ENCODE peak calls at places on chromosomes 11 and 22, in eight cellular contexts. One of them, this sample, is unnamed. For H3K4me1, the result is how much of the 10 kb centered on the place peaks cover.

GRCh38 chr11:64268687-64269379 is 15.6 kb downstream of the BAD start:
- DNase-seq in right lobe of liver: peak
- DNase-seq in kidney: peak
- DNase-seq in stomach: peak
- DNase-seq in IMR-90: peak
- DNase-seq in heart left ventricle: peak
- DNase-seq in neural progenitor cell: peak
- DNase-seq in uterus: peak
- DNase-seq in this sample: no peak

GRCh38 chr11:1298695-1299492 is 10.5 kb downstream of the TOLLIP start:
- DNase-seq in stomach: peak
- DNase-seq in heart left ventricle: peak
- DNase-seq in kidney: peak
- DNase-seq in uterus: peak
- DNase-seq in right lobe of liver: peak
- DNase-seq in neural progenitor cell: peak
- DNase-seq in IMR-90: peak
- DNase-seq in this sample: no peak

GRCh38 chr11:130390071-130390758 is 38.2 kb downstream of the ADAMTS8 start:
- DNase-seq in kidney: no peak
- DNase-seq in heart left ventricle: no peak
- DNase-seq in IMR-90: peak
- DNase-seq in right lobe of liver: no peak
- DNase-seq in uterus: peak
- DNase-seq in neural progenitor cell: no peak
- DNase-seq in stomach: peak
- DNase-seq in this sample: no peak

GRCh38 chr11:111422494-111423249 is 43.6 kb upstream of the POU2AF1 start:
- DNase-seq in uterus: peak
- DNase-seq in neural progenitor cell: peak
- DNase-seq in kidney: no peak
- DNase-seq in stomach: peak
- DNase-seq in IMR-90: peak
- DNase-seq in heart left ventricle: no peak
- DNase-seq in right lobe of liver: peak
- DNase-seq in this sample: no peak

GRCh38 chr22:17742528-17742902 is 31.8 kb downstream of the BID start:
- DNase-seq in right lobe of liver: peak
- DNase-seq in uterus: peak
- DNase-seq in neural progenitor cell: peak
- DNase-seq in kidney: no peak
- DNase-seq in IMR-90: peak
- DNase-seq in stomach: peak
- DNase-seq in heart left ventricle: peak
- DNase-seq in this sample: no peak

GRCh38 chr11:70176940-70177689 is 26.0 kb upstream of the FADD start:
- DNase-seq in stomach: peak
- DNase-seq in heart left ventricle: no peak
- DNase-seq in right lobe of liver: no peak
- DNase-seq in neural progenitor cell: peak
- DNase-seq in uterus: no peak
- DNase-seq in kidney: no peak
- DNase-seq in IMR-90: no peak
- DNase-seq in this sample: no peak

GRCh38 chr11:35487532-35488078 is 37.8 kb downstream of the PAMR1 start:
- DNase-seq in right lobe of liver: no peak
- DNase-seq in neural progenitor cell: peak
- DNase-seq in stomach: no peak
- DNase-seq in kidney: no peak
- DNase-seq in IMR-90: peak
- DNase-seq in heart left ventricle: peak
- DNase-seq in uterus: peak
- DNase-seq in this sample: no peak

GRCh38 chr22:49993649-49994360 is 18.8 kb downstream of the IL17REL start:
- DNase-seq in stomach: peak
- DNase-seq in uterus: no peak
- DNase-seq in kidney: no peak
- DNase-seq in right lobe of liver: no peak
- DNase-seq in neural progenitor cell: no peak
- DNase-seq in heart left ventricle: no peak
- DNase-seq in IMR-90: no peak
- DNase-seq in this sample: no peak

GRCh38 chr22:19598054-19598855 is 74.0 kb upstream of the CLDN5 start:
- DNase-seq in kidney: no peak
- DNase-seq in heart left ventricle: no peak
- DNase-seq in uterus: no peak
- DNase-seq in IMR-90: no peak
- DNase-seq in right lobe of liver: peak
- DNase-seq in stomach: no peak
- DNase-seq in neural progenitor cell: no peak
- DNase-seq in this sample: no peak

GRCh38 chr11:115104851-115105453 is 399.3 kb downstream of the CADM1 start:
- DNase-seq in uterus: no peak
- DNase-seq in IMR-90: no peak
- DNase-seq in neural progenitor cell: no peak
- DNase-seq in right lobe of liver: no peak
- DNase-seq in stomach: no peak
- DNase-seq in kidney: no peak
- DNase-seq in heart left ventricle: no peak
- DNase-seq in this sample: no peak

GRCh38 chr11:19200410-19201201 is 1.2 kb downstream of the CSRP3 start:
- DNase-seq in neural progenitor cell: no peak
- DNase-seq in uterus: no peak
- DNase-seq in stomach: peak
- DNase-seq in right lobe of liver: no peak
- DNase-seq in IMR-90: peak
- DNase-seq in heart left ventricle: no peak
- DNase-seq in kidney: no peak
- DNase-seq in this sample: no peak

GRCh38 chr22:30275625-30276024 is 9.0 kb upstream of the OSM start:
- DNase-seq in IMR-90: no peak
- DNase-seq in uterus: no peak
- DNase-seq in stomach: no peak
- DNase-seq in kidney: no peak
- DNase-seq in right lobe of liver: no peak
- DNase-seq in neural progenitor cell: no peak
- DNase-seq in heart left ventricle: no peak
- DNase-seq in this sample: no peak

DNA sequence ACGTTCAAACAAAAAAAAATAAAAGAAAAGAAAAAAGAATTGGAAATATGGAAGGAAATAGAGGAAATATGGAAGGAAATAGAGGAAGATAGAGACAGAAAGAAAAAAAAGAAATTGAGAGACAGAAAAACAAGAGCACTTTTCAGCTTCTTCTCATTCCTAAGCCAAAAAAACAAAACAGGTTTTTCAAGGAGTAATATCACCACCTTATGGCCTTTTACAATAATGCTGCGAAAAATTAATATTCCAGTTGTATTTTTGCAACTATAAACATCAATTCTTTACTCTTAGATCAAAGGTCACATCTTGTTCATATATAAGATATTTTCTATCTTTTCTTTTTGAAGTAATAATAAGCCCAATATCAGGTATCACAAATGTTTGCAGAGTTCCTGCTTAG is 328.3 kb downstream of the FAT3 start:
- DNase-seq in kidney: no peak
- DNase-seq in IMR-90: peak
- DNase-seq in uterus: no peak
- DNase-seq in neural progenitor cell: no peak
- DNase-seq in heart left ventricle: no peak
- DNase-seq in right lobe of liver: no peak
- DNase-seq in stomach: no peak
- DNase-seq in this sample: no peak
- TF ChIP-seq CTCF in kidney: no peak
- TF ChIP-seq CTCF in IMR-90: peak
- TF ChIP-seq CTCF in uterus: no peak
- TF ChIP-seq CTCF in neural progenitor cell: peak
- TF ChIP-seq CTCF in heart left ventricle: peak
- TF ChIP-seq CTCF in right lobe of liver: peak
- TF ChIP-seq CTCF in stomach: no peak
- TF ChIP-seq CTCF in this sample: peak

GRCh38 chr11:61690706-61691377 is 10.7 kb downstream of the DAGLA start:
- DNase-seq in right lobe of liver: no peak
- DNase-seq in stomach: no peak
- DNase-seq in IMR-90: no peak
- DNase-seq in neural progenitor cell: no peak
- DNase-seq in kidney: no peak
- DNase-seq in heart left ventricle: no peak
- DNase-seq in uterus: no peak
- DNase-seq in this sample: no peak
- H3K4me1 ChIP-seq in right lobe of liver: under half
- H3K4me1 ChIP-seq in stomach: under half
- H3K4me1 ChIP-seq in IMR-90: under half
- H3K4me1 ChIP-seq in neural progenitor cell: under half
- H3K4me1 ChIP-seq in kidney: under half
- H3K4me1 ChIP-seq in heart left ventricle: under half
- H3K4me1 ChIP-seq in uterus: under half
- H3K4me1 ChIP-seq in this sample: under half

GRCh38 chr11:78417888-78418583 is 416 bp upstream of the GAB2 start:
- DNase-seq in IMR-90: peak
- DNase-seq in heart left ventricle: peak
- DNase-seq in stomach: peak
- DNase-seq in neural progenitor cell: peak
- DNase-seq in uterus: peak
- DNase-seq in right lobe of liver: peak
- DNase-seq in kidney: peak
- DNase-seq in this sample: no peak
- TF ChIP-seq CTCF in IMR-90: peak
- TF ChIP-seq CTCF in heart left ventricle: no peak
- TF ChIP-seq CTCF in stomach: no peak
- TF ChIP-seq CTCF in neural progenitor cell: peak
- TF ChIP-seq CTCF in uterus: peak
- TF ChIP-seq CTCF in right lobe of liver: peak
- TF ChIP-seq CTCF in kidney: peak
- TF ChIP-seq CTCF in this sample: no peak

GRCh38 chr11:75526192-75526541 is 426 bp upstream of the GDPD5 start:
- DNase-seq in IMR-90: no peak
- DNase-seq in uterus: no peak
- DNase-seq in heart left ventricle: no peak
- DNase-seq in right lobe of liver: no peak
- DNase-seq in kidney: no peak
- DNase-seq in neural progenitor cell: no peak
- DNase-seq in stomach: no peak
- DNase-seq in this sample: no peak

GRCh38 chr11:75530577-75530976 is 4.8 kb upstream of the GDPD5 start:
- DNase-seq in IMR-90: no peak
- DNase-seq in kidney: no peak
- DNase-seq in heart left ventricle: no peak
- DNase-seq in neural progenitor cell: no peak
- DNase-seq in right lobe of liver: no peak
- DNase-seq in uterus: no peak
- DNase-seq in stomach: no peak
- DNase-seq in this sample: no peak

GRCh38 chr11:75527130-75527529 is 1.4 kb upstream of the GDPD5 start:
- DNase-seq in uterus: no peak
- DNase-seq in neural progenitor cell: no peak
- DNase-seq in right lobe of liver: no peak
- DNase-seq in IMR-90: no peak
- DNase-seq in stomach: no peak
- DNase-seq in kidney: no peak
- DNase-seq in heart left ventricle: no peak
- DNase-seq in this sample: no peak

GRCh38 chr11:75525433-75526191 is at the start of gene GDPD5:
- DNase-seq in heart left ventricle: peak
- DNase-seq in uterus: peak
- DNase-seq in right lobe of liver: peak
- DNase-seq in kidney: peak
- DNase-seq in IMR-90: peak
- DNase-seq in stomach: peak
- DNase-seq in neural progenitor cell: peak
- DNase-seq in this sample: peak

GRCh38 chr11:75527938-75528845 is 2.5 kb upstream of the GDPD5 start:
- DNase-seq in IMR-90: no peak
- DNase-seq in uterus: no peak
- DNase-seq in right lobe of liver: no peak
- DNase-seq in kidney: no peak
- DNase-seq in neural progenitor cell: no peak
- DNase-seq in stomach: no peak
- DNase-seq in heart left ventricle: no peak
- DNase-seq in this sample: no peak
- H3K4me1 ChIP-seq in IMR-90: under half
- H3K4me1 ChIP-seq in uterus: under half
- H3K4me1 ChIP-seq in right lobe of liver: under half
- H3K4me1 ChIP-seq in kidney: under half
- H3K4me1 ChIP-seq in neural progenitor cell: under half
- H3K4me1 ChIP-seq in stomach: under half
- H3K4me1 ChIP-seq in heart left ventricle: under half
- H3K4me1 ChIP-seq in this sample: under half

DNA sequence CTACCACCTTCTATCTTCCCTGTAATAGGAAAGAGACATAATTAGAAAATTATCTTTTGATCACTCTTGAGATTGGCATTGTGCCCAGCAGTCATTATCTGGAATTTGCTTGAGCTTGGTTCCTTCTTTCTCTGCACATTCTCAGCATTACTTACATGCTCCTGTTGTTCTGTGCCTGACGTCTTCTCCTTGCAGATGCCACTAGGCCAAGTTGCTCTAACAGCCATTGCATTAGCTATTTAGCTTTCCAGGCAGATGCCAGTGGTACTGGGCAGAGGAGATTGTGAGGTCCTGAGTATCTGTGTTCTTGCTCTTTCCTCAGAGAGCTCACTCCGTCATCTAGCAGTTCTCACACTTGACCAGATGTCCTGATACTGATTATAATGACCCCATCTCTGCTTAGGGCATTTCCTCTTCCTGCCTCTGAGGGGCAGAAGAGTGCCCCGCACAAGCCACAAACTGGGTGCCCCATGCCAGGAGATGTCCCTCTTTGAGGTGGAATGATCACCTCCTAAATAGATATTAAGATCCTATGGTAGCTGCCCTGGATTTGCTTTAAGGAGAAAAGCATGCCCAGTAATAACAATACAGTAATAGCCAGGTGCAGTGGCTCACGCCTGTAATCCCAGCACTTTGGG is 30.7 kb downstream of the ARHGAP1 start:
- DNase-seq in stomach: peak
- DNase-seq in uterus: no peak
- DNase-seq in right lobe of liver: no peak
- DNase-seq in heart left ventricle: no peak
- DNase-seq in IMR-90: no peak
- DNase-seq in kidney: no peak
- DNase-seq in neural progenitor cell: peak
- DNase-seq in this sample: no peak
- TF ChIP-seq CTCF in stomach: no peak
- TF ChIP-seq CTCF in uterus: no peak
- TF ChIP-seq CTCF in right lobe of liver: peak
- TF ChIP-seq CTCF in heart left ventricle: peak
- TF ChIP-seq CTCF in IMR-90: peak
- TF ChIP-seq CTCF in kidney: no peak
- TF ChIP-seq CTCF in neural progenitor cell: peak
- TF ChIP-seq CTCF in this sample: no peak